ENCODE peak calls at places on chromosomes 6 and 20, in ten cellular contexts. One of them, this sample, is unnamed.

GRCh38 chr20:35329435-35330139 is 37.4 kb upstream of the FAM83C start:
- DNase-seq in HT-29: peak; percentile 87
- DNase-seq in substantia nigra: no peak
- DNase-seq in naive thymus-derived CD8-positive, alpha-beta T cell: peak; percentile 9
- DNase-seq in HS-27A: peak; percentile 79
- DNase-seq in AG09319: no peak
- DNase-seq in A549: peak; percentile 84
- DNase-seq in T-helper 2 cell: no peak
- DNase-seq in iPS-NIHi11: peak; percentile 79
- DNase-seq in heart left ventricle: no peak
- DNase-seq in this sample: no peak

GRCh38 chr6:170210651-170211403 is 80.1 kb downstream of the DLL1 start:
- DNase-seq in HT-29: no peak
- DNase-seq in substantia nigra: no peak
- DNase-seq in naive thymus-derived CD8-positive, alpha-beta T cell: no peak
- DNase-seq in HS-27A: no peak
- DNase-seq in AG09319: no peak
- DNase-seq in A549: no peak
- DNase-seq in T-helper 2 cell: no peak
- DNase-seq in iPS-NIHi11: peak; percentile 1
- DNase-seq in heart left ventricle: no peak
- DNase-seq in this sample: no peak

GRCh38 chr6:52152692-52153091 is 33.5 kb upstream of the IL17A start:
- DNase-seq in HT-29: no peak
- DNase-seq in substantia nigra: no peak
- DNase-seq in naive thymus-derived CD8-positive, alpha-beta T cell: no peak
- DNase-seq in HS-27A: no peak
- DNase-seq in AG09319: no peak
- DNase-seq in A549: no peak
- DNase-seq in T-helper 2 cell: no peak
- DNase-seq in iPS-NIHi11: peak; percentile 33
- DNase-seq in heart left ventricle: no peak
- DNase-seq in this sample: no peak

GRCh38 chr6:1037430-1037829 is 274.5 kb upstream of the FOXQ1 start:
- DNase-seq in HT-29: no peak
- DNase-seq in substantia nigra: no peak
- DNase-seq in naive thymus-derived CD8-positive, alpha-beta T cell: no peak
- DNase-seq in HS-27A: no peak
- DNase-seq in AG09319: no peak
- DNase-seq in A549: no peak
- DNase-seq in T-helper 2 cell: no peak
- DNase-seq in iPS-NIHi11: no peak
- DNase-seq in heart left ventricle: no peak
- DNase-seq in this sample: no peak

GRCh38 chr6:156175971-156176421 is 601.2 kb upstream of the ARID1B start:
- DNase-seq in HT-29: peak; percentile 20
- DNase-seq in substantia nigra: no peak
- DNase-seq in naive thymus-derived CD8-positive, alpha-beta T cell: no peak
- DNase-seq in HS-27A: no peak
- DNase-seq in AG09319: no peak
- DNase-seq in A549: peak; percentile 2
- DNase-seq in T-helper 2 cell: no peak
- DNase-seq in iPS-NIHi11: peak; percentile 55
- DNase-seq in heart left ventricle: peak; percentile 58
- DNase-seq in this sample: no peak

GRCh38 chr20:32988008-32988407 is 16.2 kb downstream of the SUN5 start:
- DNase-seq in HT-29: no peak
- DNase-seq in substantia nigra: no peak
- DNase-seq in naive thymus-derived CD8-positive, alpha-beta T cell: no peak
- DNase-seq in HS-27A: no peak
- DNase-seq in AG09319: no peak
- DNase-seq in A549: no peak
- DNase-seq in T-helper 2 cell: no peak
- DNase-seq in iPS-NIHi11: no peak
- DNase-seq in heart left ventricle: peak; percentile 42
- DNase-seq in this sample: no peak

GRCh38 chr6:107822154-107823046 is 1.7 kb downstream of the SCML4 start:
- DNase-seq in HT-29: no peak
- DNase-seq in substantia nigra: no peak
- DNase-seq in naive thymus-derived CD8-positive, alpha-beta T cell: peak; percentile 80
- DNase-seq in HS-27A: no peak
- DNase-seq in AG09319: no peak
- DNase-seq in A549: no peak
- DNase-seq in T-helper 2 cell: no peak
- DNase-seq in iPS-NIHi11: no peak
- DNase-seq in heart left ventricle: no peak
- DNase-seq in this sample: no peak

GRCh38 chr6:107682721-107683120 is 141.4 kb downstream of the SCML4 start:
- DNase-seq in HT-29: no peak
- DNase-seq in substantia nigra: no peak
- DNase-seq in naive thymus-derived CD8-positive, alpha-beta T cell: no peak
- DNase-seq in HS-27A: no peak
- DNase-seq in AG09319: no peak
- DNase-seq in A549: no peak
- DNase-seq in T-helper 2 cell: no peak
- DNase-seq in iPS-NIHi11: no peak
- DNase-seq in heart left ventricle: no peak
- DNase-seq in this sample: no peak

GRCh38 chr20:3377644-3378043 is 29.8 kb downstream of the DNAAF9 start:
- DNase-seq in HT-29: no peak
- DNase-seq in substantia nigra: no peak
- DNase-seq in naive thymus-derived CD8-positive, alpha-beta T cell: no peak
- DNase-seq in HS-27A: no peak
- DNase-seq in AG09319: no peak
- DNase-seq in A549: no peak
- DNase-seq in T-helper 2 cell: no peak
- DNase-seq in iPS-NIHi11: no peak
- DNase-seq in heart left ventricle: no peak
- DNase-seq in this sample: no peak

GRCh38 chr20:62641749-62642665 is at the start of gene SLCO4A1:
- DNase-seq in HT-29: peak; percentile 87
- DNase-seq in substantia nigra: no peak
- DNase-seq in naive thymus-derived CD8-positive, alpha-beta T cell: peak; percentile 83
- DNase-seq in HS-27A: no peak
- DNase-seq in AG09319: no peak
- DNase-seq in A549: peak; percentile 81
- DNase-seq in T-helper 2 cell: peak; percentile 75
- DNase-seq in iPS-NIHi11: peak; percentile 86
- DNase-seq in heart left ventricle: peak; percentile 85
- DNase-seq in this sample: peak; percentile 90

GRCh38 chr20:63830821-63831593 is at the start of gene ZBTB46:
- DNase-seq in HT-29: peak; percentile 42
- DNase-seq in substantia nigra: no peak
- DNase-seq in naive thymus-derived CD8-positive, alpha-beta T cell: no peak
- DNase-seq in HS-27A: no peak
- DNase-seq in AG09319: no peak
- DNase-seq in A549: peak; percentile 75
- DNase-seq in T-helper 2 cell: no peak
- DNase-seq in iPS-NIHi11: peak; percentile 97
- DNase-seq in heart left ventricle: peak; percentile 86
- DNase-seq in this sample: peak; percentile 50

GRCh38 chr6:167849846-167850459 is 23.2 kb downstream of the AFDN start:
- DNase-seq in HT-29: peak; percentile 83
- DNase-seq in substantia nigra: no peak
- DNase-seq in naive thymus-derived CD8-positive, alpha-beta T cell: no peak
- DNase-seq in HS-27A: peak; percentile 27
- DNase-seq in AG09319: no peak
- DNase-seq in A549: peak; percentile 4
- DNase-seq in T-helper 2 cell: no peak
- DNase-seq in iPS-NIHi11: peak; percentile 41
- DNase-seq in heart left ventricle: no peak
- DNase-seq in this sample: no peak

GRCh38 chr6:35484921-35485392 is 11.9 kb downstream of the TEAD3 start:
- DNase-seq in HT-29: peak; percentile 42
- DNase-seq in substantia nigra: no peak
- DNase-seq in naive thymus-derived CD8-positive, alpha-beta T cell: no peak
- DNase-seq in HS-27A: no peak
- DNase-seq in AG09319: no peak
- DNase-seq in A549: no peak
- DNase-seq in T-helper 2 cell: no peak
- DNase-seq in iPS-NIHi11: peak; percentile 38
- DNase-seq in heart left ventricle: no peak
- DNase-seq in this sample: no peak

GRCh38 chr6:122730775-122731386 is 48.6 kb upstream of the FABP7 start:
- DNase-seq in HT-29: peak; percentile 59
- DNase-seq in substantia nigra: no peak
- DNase-seq in naive thymus-derived CD8-positive, alpha-beta T cell: peak; percentile 47
- DNase-seq in HS-27A: peak; percentile 19
- DNase-seq in AG09319: no peak
- DNase-seq in A549: no peak
- DNase-seq in T-helper 2 cell: no peak
- DNase-seq in iPS-NIHi11: peak; percentile 23
- DNase-seq in heart left ventricle: no peak
- DNase-seq in this sample: no peak

GRCh38 chr20:25198663-25199363 is 3.3 kb downstream of the ENTPD6 start:
- DNase-seq in HT-29: no peak
- DNase-seq in substantia nigra: no peak
- DNase-seq in naive thymus-derived CD8-positive, alpha-beta T cell: no peak
- DNase-seq in HS-27A: no peak
- DNase-seq in AG09319: no peak
- DNase-seq in A549: no peak
- DNase-seq in T-helper 2 cell: no peak
- DNase-seq in iPS-NIHi11: no peak
- DNase-seq in heart left ventricle: peak; percentile 81
- DNase-seq in this sample: no peak

GRCh38 chr20:63394069-63394468 is 32.9 kb upstream of the CHRNA4 start:
- DNase-seq in HT-29: no peak
- DNase-seq in substantia nigra: peak; percentile 5
- DNase-seq in naive thymus-derived CD8-positive, alpha-beta T cell: no peak
- DNase-seq in HS-27A: no peak
- DNase-seq in AG09319: no peak
- DNase-seq in A549: no peak
- DNase-seq in T-helper 2 cell: no peak
- DNase-seq in iPS-NIHi11: peak; percentile 70
- DNase-seq in heart left ventricle: no peak
- DNase-seq in this sample: no peak

GRCh38 chr20:21096321-21097043 is 9.7 kb downstream of the LINC00237 start:
- DNase-seq in HT-29: peak; percentile 50
- DNase-seq in substantia nigra: peak; percentile 38
- DNase-seq in naive thymus-derived CD8-positive, alpha-beta T cell: no peak
- DNase-seq in HS-27A: peak; percentile 35
- DNase-seq in AG09319: no peak
- DNase-seq in A549: no peak
- DNase-seq in T-helper 2 cell: no peak
- DNase-seq in iPS-NIHi11: peak; percentile 49
- DNase-seq in heart left ventricle: no peak
- DNase-seq in this sample: no peak

GRCh38 chr20:23086931-23087411 is 847 bp upstream of the CD93 start:
- DNase-seq in HT-29: no peak
- DNase-seq in substantia nigra: no peak
- DNase-seq in naive thymus-derived CD8-positive, alpha-beta T cell: no peak
- DNase-seq in HS-27A: no peak
- DNase-seq in AG09319: no peak
- DNase-seq in A549: no peak
- DNase-seq in T-helper 2 cell: no peak
- DNase-seq in iPS-NIHi11: no peak
- DNase-seq in heart left ventricle: peak; percentile 72
- DNase-seq in this sample: no peak

GRCh38 chr20:63255911-63256704 is 1.8 kb upstream of the NKAIN4 start:
- DNase-seq in HT-29: no peak
- DNase-seq in substantia nigra: no peak
- DNase-seq in naive thymus-derived CD8-positive, alpha-beta T cell: no peak
- DNase-seq in HS-27A: no peak
- DNase-seq in AG09319: no peak
- DNase-seq in A549: no peak
- DNase-seq in T-helper 2 cell: no peak
- DNase-seq in iPS-NIHi11: no peak
- DNase-seq in heart left ventricle: no peak
- DNase-seq in this sample: no peak

This sample was measured in activated B cell treated with CpG ODN at 0.5 μM for 24 hours.